ENCODE peak calls at places on chromosomes 3 and 15, in nine cellular contexts. One of them, this sample, is unnamed.

GRCh38 chr3:157201648-157202278 is 41.8 kb upstream of the CCNL1 start:
- DNase-seq in Peyer's patch: no peak
- DNase-seq in NCI-H1092 treated with DMSO at 0.1 percent for 48 hours: peak
- DNase-seq in progenitor cell of endocrine pancreas: no peak
- DNase-seq in EL: peak
- DNase-seq in AG20443: peak
- DNase-seq in GM04504: peak
- DNase-seq in Kasumi-1: peak
- DNase-seq in nucleus accumbens: no peak
- DNase-seq in this sample: peak

GRCh38 chr3:189714991-189715961 is 84.1 kb downstream of the TP63 start:
- DNase-seq in Peyer's patch: no peak
- DNase-seq in NCI-H1092 treated with DMSO at 0.1 percent for 48 hours: no peak
- DNase-seq in progenitor cell of endocrine pancreas: no peak
- DNase-seq in EL: peak
- DNase-seq in AG20443: peak
- DNase-seq in GM04504: peak
- DNase-seq in Kasumi-1: no peak
- DNase-seq in nucleus accumbens: no peak
- DNase-seq in this sample: peak

GRCh38 chr3:119588112-119588511 is 8.8 kb downstream of the ADPRH start:
- DNase-seq in Peyer's patch: no peak
- DNase-seq in NCI-H1092 treated with DMSO at 0.1 percent for 48 hours: no peak
- DNase-seq in progenitor cell of endocrine pancreas: no peak
- DNase-seq in EL: peak
- DNase-seq in AG20443: no peak
- DNase-seq in GM04504: no peak
- DNase-seq in Kasumi-1: no peak
- DNase-seq in nucleus accumbens: no peak
- DNase-seq in this sample: peak

GRCh38 chr15:75785771-75786563 is 57.3 kb upstream of the UBE2Q2 start:
- DNase-seq in Peyer's patch: no peak
- DNase-seq in NCI-H1092 treated with DMSO at 0.1 percent for 48 hours: peak
- DNase-seq in progenitor cell of endocrine pancreas: no peak
- DNase-seq in EL: no peak
- DNase-seq in AG20443: no peak
- DNase-seq in GM04504: no peak
- DNase-seq in Kasumi-1: no peak
- DNase-seq in nucleus accumbens: no peak
- DNase-seq in this sample: peak

GRCh38 chr3:114685053-114685630 is 391.3 kb downstream of the TIGIT start:
- DNase-seq in Peyer's patch: no peak
- DNase-seq in NCI-H1092 treated with DMSO at 0.1 percent for 48 hours: no peak
- DNase-seq in progenitor cell of endocrine pancreas: no peak
- DNase-seq in EL: peak
- DNase-seq in AG20443: no peak
- DNase-seq in GM04504: no peak
- DNase-seq in Kasumi-1: no peak
- DNase-seq in nucleus accumbens: no peak
- DNase-seq in this sample: no peak

GRCh38 chr15:35519536-35520149 is 26.3 kb downstream of the DPH6 start:
- DNase-seq in Peyer's patch: no peak
- DNase-seq in NCI-H1092 treated with DMSO at 0.1 percent for 48 hours: peak
- DNase-seq in progenitor cell of endocrine pancreas: no peak
- DNase-seq in EL: peak
- DNase-seq in AG20443: no peak
- DNase-seq in GM04504: no peak
- DNase-seq in Kasumi-1: peak
- DNase-seq in nucleus accumbens: no peak
- DNase-seq in this sample: peak

GRCh38 chr15:64029111-64029510 is 17.2 kb downstream of the DAPK2 start:
- DNase-seq in Peyer's patch: no peak
- DNase-seq in NCI-H1092 treated with DMSO at 0.1 percent for 48 hours: no peak
- DNase-seq in progenitor cell of endocrine pancreas: no peak
- DNase-seq in EL: no peak
- DNase-seq in AG20443: no peak
- DNase-seq in GM04504: no peak
- DNase-seq in Kasumi-1: no peak
- DNase-seq in nucleus accumbens: peak
- DNase-seq in this sample: peak

GRCh38 chr3:115800489-115801080 is 177.3 kb downstream of the GAP43 start:
- DNase-seq in Peyer's patch: no peak
- DNase-seq in NCI-H1092 treated with DMSO at 0.1 percent for 48 hours: no peak
- DNase-seq in progenitor cell of endocrine pancreas: no peak
- DNase-seq in EL: peak
- DNase-seq in AG20443: peak
- DNase-seq in GM04504: no peak
- DNase-seq in Kasumi-1: no peak
- DNase-seq in nucleus accumbens: no peak
- DNase-seq in this sample: no peak

GRCh38 chr15:60757831-60758570 is 279.1 kb upstream of the ICE2 start:
- DNase-seq in Peyer's patch: no peak
- DNase-seq in NCI-H1092 treated with DMSO at 0.1 percent for 48 hours: no peak
- DNase-seq in progenitor cell of endocrine pancreas: no peak
- DNase-seq in EL: no peak
- DNase-seq in AG20443: no peak
- DNase-seq in GM04504: no peak
- DNase-seq in Kasumi-1: no peak
- DNase-seq in nucleus accumbens: no peak
- DNase-seq in this sample: peak

GRCh38 chr15:101140697-101141065 is 111.2 kb downstream of the CHSY1 start:
- DNase-seq in Peyer's patch: no peak
- DNase-seq in NCI-H1092 treated with DMSO at 0.1 percent for 48 hours: no peak
- DNase-seq in progenitor cell of endocrine pancreas: no peak
- DNase-seq in EL: no peak
- DNase-seq in AG20443: no peak
- DNase-seq in GM04504: no peak
- DNase-seq in Kasumi-1: no peak
- DNase-seq in nucleus accumbens: no peak
- DNase-seq in this sample: no peak

GRCh38 chr3:177231237-177231636 is 34.0 kb upstream of the TBL1XR1 start:
- DNase-seq in Peyer's patch: no peak
- DNase-seq in NCI-H1092 treated with DMSO at 0.1 percent for 48 hours: no peak
- DNase-seq in progenitor cell of endocrine pancreas: no peak
- DNase-seq in EL: no peak
- DNase-seq in AG20443: no peak
- DNase-seq in GM04504: no peak
- DNase-seq in Kasumi-1: peak
- DNase-seq in nucleus accumbens: no peak
- DNase-seq in this sample: no peak

GRCh38 chr3:148815316-148815715 is 12.3 kb upstream of the CPB1 start:
- DNase-seq in Peyer's patch: no peak
- DNase-seq in NCI-H1092 treated with DMSO at 0.1 percent for 48 hours: no peak
- DNase-seq in progenitor cell of endocrine pancreas: no peak
- DNase-seq in EL: no peak
- DNase-seq in AG20443: no peak
- DNase-seq in GM04504: no peak
- DNase-seq in Kasumi-1: no peak
- DNase-seq in nucleus accumbens: no peak
- DNase-seq in this sample: no peak

GRCh38 chr3:176848431-176849214 is 348.7 kb downstream of the TBL1XR1 start:
- DNase-seq in Peyer's patch: no peak
- DNase-seq in NCI-H1092 treated with DMSO at 0.1 percent for 48 hours: no peak
- DNase-seq in progenitor cell of endocrine pancreas: no peak
- DNase-seq in EL: peak
- DNase-seq in AG20443: peak
- DNase-seq in GM04504: no peak
- DNase-seq in Kasumi-1: no peak
- DNase-seq in nucleus accumbens: peak
- DNase-seq in this sample: no peak

GRCh38 chr3:193933451-193933850 is 202.5 kb upstream of the HES1 start:
- DNase-seq in Peyer's patch: no peak
- DNase-seq in NCI-H1092 treated with DMSO at 0.1 percent for 48 hours: no peak
- DNase-seq in progenitor cell of endocrine pancreas: no peak
- DNase-seq in EL: no peak
- DNase-seq in AG20443: no peak
- DNase-seq in GM04504: no peak
- DNase-seq in Kasumi-1: no peak
- DNase-seq in nucleus accumbens: no peak
- DNase-seq in this sample: no peak

GRCh38 chr3:155741598-155741997 is 3.3 kb downstream of the PLCH1 start:
- DNase-seq in Peyer's patch: no peak
- DNase-seq in NCI-H1092 treated with DMSO at 0.1 percent for 48 hours: no peak
- DNase-seq in progenitor cell of endocrine pancreas: no peak
- DNase-seq in EL: no peak
- DNase-seq in AG20443: no peak
- DNase-seq in GM04504: no peak
- DNase-seq in Kasumi-1: no peak
- DNase-seq in nucleus accumbens: no peak
- DNase-seq in this sample: no peak

GRCh38 chr3:46484911-46485696 is 12.7 kb upstream of the RTP3 start:
- DNase-seq in Peyer's patch: peak
- DNase-seq in NCI-H1092 treated with DMSO at 0.1 percent for 48 hours: peak
- DNase-seq in progenitor cell of endocrine pancreas: peak
- DNase-seq in EL: no peak
- DNase-seq in AG20443: no peak
- DNase-seq in GM04504: no peak
- DNase-seq in Kasumi-1: no peak
- DNase-seq in nucleus accumbens: no peak
- DNase-seq in this sample: peak

GRCh38 chr3:58793052-58793451 is 126.5 kb upstream of the FAM3D start:
- DNase-seq in Peyer's patch: no peak
- DNase-seq in NCI-H1092 treated with DMSO at 0.1 percent for 48 hours: no peak
- DNase-seq in progenitor cell of endocrine pancreas: no peak
- DNase-seq in EL: peak
- DNase-seq in AG20443: no peak
- DNase-seq in GM04504: peak
- DNase-seq in Kasumi-1: no peak
- DNase-seq in nucleus accumbens: no peak
- DNase-seq in this sample: no peak

GRCh38 chr15:101256756-101257155 is 4.9 kb upstream of the CHSY1 start:
- DNase-seq in Peyer's patch: no peak
- DNase-seq in NCI-H1092 treated with DMSO at 0.1 percent for 48 hours: no peak
- DNase-seq in progenitor cell of endocrine pancreas: no peak
- DNase-seq in EL: no peak
- DNase-seq in AG20443: no peak
- DNase-seq in GM04504: no peak
- DNase-seq in Kasumi-1: peak
- DNase-seq in nucleus accumbens: no peak
- DNase-seq in this sample: peak

GRCh38 chr3:69385033-69385722 is 710 bp downstream of the FRMD4B start:
- DNase-seq in Peyer's patch: no peak
- DNase-seq in NCI-H1092 treated with DMSO at 0.1 percent for 48 hours: no peak
- DNase-seq in progenitor cell of endocrine pancreas: no peak
- DNase-seq in EL: no peak
- DNase-seq in AG20443: no peak
- DNase-seq in GM04504: no peak
- DNase-seq in Kasumi-1: no peak
- DNase-seq in nucleus accumbens: peak
- DNase-seq in this sample: no peak

GRCh38 chr3:46921871-46922271 is 44.4 kb downstream of the PTH1R start:
- DNase-seq in Peyer's patch: peak
- DNase-seq in NCI-H1092 treated with DMSO at 0.1 percent for 48 hours: no peak
- DNase-seq in progenitor cell of endocrine pancreas: no peak
- DNase-seq in EL: no peak
- DNase-seq in AG20443: no peak
- DNase-seq in GM04504: no peak
- DNase-seq in Kasumi-1: no peak
- DNase-seq in nucleus accumbens: no peak
- DNase-seq in this sample: no peak

GRCh38 chr3:122497425-122497824 is 17.3 kb downstream of the KPNA1 start:
- DNase-seq in Peyer's patch: no peak
- DNase-seq in NCI-H1092 treated with DMSO at 0.1 percent for 48 hours: no peak
- DNase-seq in progenitor cell of endocrine pancreas: no peak
- DNase-seq in EL: peak
- DNase-seq in AG20443: peak
- DNase-seq in GM04504: peak
- DNase-seq in Kasumi-1: peak
- DNase-seq in nucleus accumbens: no peak
- DNase-seq in this sample: no peak

GRCh38 chr3:96877510-96877909 is 63.1 kb downstream of the EPHA6 start:
- DNase-seq in Peyer's patch: no peak
- DNase-seq in NCI-H1092 treated with DMSO at 0.1 percent for 48 hours: no peak
- DNase-seq in progenitor cell of endocrine pancreas: no peak
- DNase-seq in EL: no peak
- DNase-seq in AG20443: no peak
- DNase-seq in GM04504: no peak
- DNase-seq in Kasumi-1: no peak
- DNase-seq in nucleus accumbens: no peak
- DNase-seq in this sample: no peak

GRCh38 chr3:76122007-76122406 is 336.7 kb upstream of the ZNF717 start:
- DNase-seq in Peyer's patch: no peak
- DNase-seq in NCI-H1092 treated with DMSO at 0.1 percent for 48 hours: no peak
- DNase-seq in progenitor cell of endocrine pancreas: no peak
- DNase-seq in EL: peak
- DNase-seq in AG20443: peak
- DNase-seq in GM04504: no peak
- DNase-seq in Kasumi-1: peak
- DNase-seq in nucleus accumbens: no peak
- DNase-seq in this sample: no peak

GRCh38 chr15:35141743-35142356 is 56.8 kb upstream of the NANOGP8 start:
- DNase-seq in Peyer's patch: no peak
- DNase-seq in NCI-H1092 treated with DMSO at 0.1 percent for 48 hours: no peak
- DNase-seq in progenitor cell of endocrine pancreas: no peak
- DNase-seq in EL: peak
- DNase-seq in AG20443: peak
- DNase-seq in GM04504: peak
- DNase-seq in Kasumi-1: no peak
- DNase-seq in nucleus accumbens: no peak
- DNase-seq in this sample: no peak

GRCh38 chr15:89632563-89633430 is 22.5 kb downstream of the KIF7 start:
- DNase-seq in Peyer's patch: no peak
- DNase-seq in NCI-H1092 treated with DMSO at 0.1 percent for 48 hours: no peak
- DNase-seq in progenitor cell of endocrine pancreas: no peak
- DNase-seq in EL: no peak
- DNase-seq in AG20443: no peak
- DNase-seq in GM04504: no peak
- DNase-seq in Kasumi-1: no peak
- DNase-seq in nucleus accumbens: no peak
- DNase-seq in this sample: no peak

GRCh38 chr3:188643736-188644135 is 489.8 kb downstream of the LPP start:
- DNase-seq in Peyer's patch: no peak
- DNase-seq in NCI-H1092 treated with DMSO at 0.1 percent for 48 hours: no peak
- DNase-seq in progenitor cell of endocrine pancreas: no peak
- DNase-seq in EL: no peak
- DNase-seq in AG20443: no peak
- DNase-seq in GM04504: no peak
- DNase-seq in Kasumi-1: no peak
- DNase-seq in nucleus accumbens: no peak
- DNase-seq in this sample: no peak

GRCh38 chr3:102599819-102600576 is 165.2 kb downstream of the ZPLD1 start:
- DNase-seq in Peyer's patch: no peak
- DNase-seq in NCI-H1092 treated with DMSO at 0.1 percent for 48 hours: no peak
- DNase-seq in progenitor cell of endocrine pancreas: no peak
- DNase-seq in EL: no peak
- DNase-seq in AG20443: no peak
- DNase-seq in GM04504: no peak
- DNase-seq in Kasumi-1: no peak
- DNase-seq in nucleus accumbens: no peak
- DNase-seq in this sample: no peak

GRCh38 chr15:55357774-55358173 is 38.8 kb downstream of the PIGB start:
- DNase-seq in Peyer's patch: no peak
- DNase-seq in NCI-H1092 treated with DMSO at 0.1 percent for 48 hours: no peak
- DNase-seq in progenitor cell of endocrine pancreas: no peak
- DNase-seq in EL: peak
- DNase-seq in AG20443: peak
- DNase-seq in GM04504: peak
- DNase-seq in Kasumi-1: no peak
- DNase-seq in nucleus accumbens: no peak
- DNase-seq in this sample: no peak

GRCh38 chr15:68542771-68543544 is 35.8 kb upstream of the CORO2B start:
- DNase-seq in Peyer's patch: no peak
- DNase-seq in NCI-H1092 treated with DMSO at 0.1 percent for 48 hours: no peak
- DNase-seq in progenitor cell of endocrine pancreas: no peak
- DNase-seq in EL: peak
- DNase-seq in AG20443: peak
- DNase-seq in GM04504: peak
- DNase-seq in Kasumi-1: no peak
- DNase-seq in nucleus accumbens: no peak
- DNase-seq in this sample: no peak

GRCh38 chr3:71560665-71561064 is 22.9 kb downstream of the FOXP1 start:
- DNase-seq in Peyer's patch: no peak
- DNase-seq in NCI-H1092 treated with DMSO at 0.1 percent for 48 hours: no peak
- DNase-seq in progenitor cell of endocrine pancreas: no peak
- DNase-seq in EL: peak
- DNase-seq in AG20443: no peak
- DNase-seq in GM04504: no peak
- DNase-seq in Kasumi-1: no peak
- DNase-seq in nucleus accumbens: no peak
- DNase-seq in this sample: no peak

GRCh38 chr15:69357773-69358765 is 56.1 kb upstream of the KIF23 start:
- DNase-seq in Peyer's patch: no peak
- DNase-seq in NCI-H1092 treated with DMSO at 0.1 percent for 48 hours: no peak
- DNase-seq in progenitor cell of endocrine pancreas: no peak
- DNase-seq in EL: no peak
- DNase-seq in AG20443: peak
- DNase-seq in GM04504: peak
- DNase-seq in Kasumi-1: no peak
- DNase-seq in nucleus accumbens: no peak
- DNase-seq in this sample: no peak

This sample was measured in NCI-H69.